ENCODE peak calls at places on chromosomes 13 and 19, in seven cellular contexts. N is posterior cingulate gyrus; V is ovary; G is aorta; P is stimulated activated CD8-positive, alpha-beta memory T cell treated with anti-CD3 and anti-CD28 coated beads, Interleukin-15, amount 100 ng/mL, for 4 hours; D is frontal cortex; O is AG04450. W is an unnamed sample.

GRCh38 chr19:32309711-32310390 is 35.6 kb upstream of the ZNF507 start:
- DNase-seq in N (no peak), V (no peak), G (no peak), P (no peak), D (no peak), O (no peak), W (no peak)

GRCh38 chr13:48950507-48950886 is 25.2 kb upstream of the FNDC3A start:
- DNase-seq in N (no peak), V (no peak), G (no peak), P (no peak), D (no peak), O (no peak), W (no peak)

GRCh38 chr19:30011051-30011578 is 69.1 kb downstream of the URI1 start:
- DNase-seq in N (no peak), V (no peak), G (no peak), P (no peak), D (no peak), O (no peak), W (no peak)

GRCh38 chr19:3670258-3670795 is 29.9 kb downstream of the PIP5K1C start:
- DNase-seq in N (no peak), V (peak; percentile 90), G (peak; percentile 95), P (no peak), D (peak; percentile 82), O (peak; percentile 73), W (peak; percentile 91)

GRCh38 chr19:46753420-46754155 is 7.3 kb upstream of the STRN4 start:
- DNase-seq in N (no peak), V (no peak), G (no peak), P (no peak), D (no peak), O (no peak), W (no peak)

GRCh38 chr13:111461445-111462149 is 141.2 kb downstream of the TEX29 start:
- DNase-seq in N (no peak), V (no peak), G (no peak), P (no peak), D (no peak), O (no peak), W (no peak)

GRCh38 chr13:53201454-53202225 is 173.0 kb downstream of the OLFM4 start:
- DNase-seq in N (peak; percentile 86), V (no peak), G (no peak), P (no peak), D (peak; percentile 47), O (no peak), W (peak; percentile 25)

GRCh38 chr13:111178417-111178816 is 63.3 kb downstream of the ARHGEF7 start:
- DNase-seq in N (no peak), V (no peak), G (no peak), P (no peak), D (no peak), O (no peak), W (no peak)